ENCODE peak calls at places on chromosomes 6 and 20, in six cellular contexts. G is transverse colon; M is SK-N-SH; A is CD8-positive, alpha-beta T cell; R is PC-3; X is heart right ventricle. Q is an unnamed sample.

GRCh38 chr6:88763160-88763559 is 200.3 kb downstream of the RNGTT start:
- DNase-seq in A (no peak), X (no peak), R (peak; percentile 41), M (no peak), G (no peak), Q (peak; percentile 21)

GRCh38 chr20:22106308-22106938 is 401.0 kb downstream of the PAX1 start:
- DNase-seq in X (no peak), A (no peak), G (no peak), M (peak; percentile 11), R (peak; percentile 61), Q (peak; percentile 0)

GRCh38 chr6:146361367-146361924 is 182.2 kb upstream of the RAB32 start:
- DNase-seq in A (no peak), R (peak; percentile 50), X (peak; percentile 18), M (peak; percentile 14), G (no peak), Q (peak; percentile 30)

GRCh38 chr6:28303570-28303969 is 22.2 kb downstream of the PGBD1 start:
- DNase-seq in G (no peak), X (no peak), A (no peak), R (no peak), M (no peak), Q (no peak)

GRCh38 chr20:5364997-5365597 is 48.3 kb upstream of the PROKR2 start:
- DNase-seq in A (no peak), X (no peak), R (no peak), G (no peak), M (no peak), Q (no peak)

GRCh38 chr20:48737463-48738093 is 90.2 kb downstream of the PREX1 start:
- DNase-seq in R (no peak), A (no peak), X (no peak), G (no peak), M (no peak), Q (no peak)

GRCh38 chr20:4090756-4091331 is 75.5 kb upstream of the RNF24 start:
- DNase-seq in X (no peak), G (no peak), M (no peak), A (no peak), R (no peak), Q (peak; percentile 40)

GRCh38 chr20:1484438-1485120 is 6.6 kb downstream of the SIRPB2 start:
- DNase-seq in R (peak; percentile 87), G (no peak), A (no peak), M (no peak), X (no peak), Q (peak; percentile 21)

GRCh38 chr6:111148110-111148509 is 60.8 kb downstream of the SLC16A10 start:
- DNase-seq in X (no peak), G (no peak), R (no peak), A (no peak), M (no peak), Q (no peak)

GRCh38 chr6:112833546-112834215 is 486.6 kb downstream of the RFPL4B start:
- DNase-seq in A (no peak), M (no peak), X (no peak), G (no peak), R (no peak), Q (peak; percentile 41)

GRCh38 chr6:116648161-116648560 is 20.4 kb downstream of the ZUP1 start:
- DNase-seq in M (no peak), G (no peak), A (no peak), R (no peak), X (no peak), Q (peak; percentile 26)

GRCh38 chr6:30880563-30881252 is 3.6 kb upstream of the DDR1 start:
- DNase-seq in M (peak; percentile 48), X (no peak), R (no peak), G (no peak), A (no peak), Q (no peak)

GRCh38 chr6:56101141-56101553 is 146.2 kb downstream of the COL21A1 start:
- DNase-seq in R (peak; percentile 95), G (no peak), A (no peak), M (no peak), X (no peak), Q (peak; percentile 96)

GRCh38 chr20:34334654-34335407 is 28.2 kb upstream of the ITCH start:
- DNase-seq in X (no peak), R (peak; percentile 86), A (no peak), G (no peak), M (no peak), Q (peak; percentile 25)

DNA sequence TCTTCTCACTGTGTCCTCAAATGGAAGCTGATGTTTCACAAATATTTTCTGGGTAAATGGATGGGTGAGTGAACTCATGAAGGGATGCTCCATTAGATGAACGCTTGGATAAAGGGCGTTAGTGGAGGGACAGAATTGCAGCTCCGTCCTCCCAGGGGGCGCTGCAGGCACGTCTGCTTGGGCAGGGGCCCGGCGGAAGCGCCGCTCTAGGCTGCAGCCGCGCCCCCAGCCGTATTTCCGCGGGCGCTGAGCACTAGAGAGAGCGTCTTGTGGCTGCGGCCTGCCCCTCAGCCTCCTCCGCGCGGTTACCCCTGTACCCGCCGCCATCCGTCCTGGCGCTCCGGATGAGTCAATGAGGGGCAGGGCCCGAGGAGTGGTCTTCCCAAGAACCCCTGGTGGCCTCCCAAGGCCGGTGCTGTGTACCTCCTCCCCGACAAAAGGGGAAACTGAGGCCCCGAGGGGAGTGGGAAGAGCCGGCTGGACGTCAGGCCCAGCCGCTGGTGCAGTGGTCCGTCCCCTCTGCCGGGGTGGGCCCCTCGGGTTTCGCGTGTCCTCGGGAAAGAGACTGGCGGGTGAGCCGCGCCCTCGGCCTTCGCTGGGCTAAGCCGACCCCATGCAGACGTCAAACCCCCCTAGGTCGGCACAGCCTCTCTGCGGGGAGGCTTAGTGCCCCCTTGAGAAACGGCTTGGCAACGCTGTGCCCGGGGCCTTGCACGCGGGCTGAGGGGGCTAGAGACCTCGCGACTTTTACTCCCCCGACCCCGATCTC is 11.5 kb upstream of the SNHG17 start:
- DNase-seq in G (peak; percentile 96), R (peak; percentile 92), M (peak; percentile 94), X (peak; percentile 94), A (peak; percentile 89), Q (peak; percentile 97)
- H3K4me3 ChIP-seq in G (peak overlapping the region; percentile 94), R (peak overlapping the region; percentile 91), M (peak overlapping the region; percentile 87), X (peak overlapping the region; percentile 71), A (peak overlapping the region; percentile 84), Q (peak overlapping the region; percentile 96)

DNA sequence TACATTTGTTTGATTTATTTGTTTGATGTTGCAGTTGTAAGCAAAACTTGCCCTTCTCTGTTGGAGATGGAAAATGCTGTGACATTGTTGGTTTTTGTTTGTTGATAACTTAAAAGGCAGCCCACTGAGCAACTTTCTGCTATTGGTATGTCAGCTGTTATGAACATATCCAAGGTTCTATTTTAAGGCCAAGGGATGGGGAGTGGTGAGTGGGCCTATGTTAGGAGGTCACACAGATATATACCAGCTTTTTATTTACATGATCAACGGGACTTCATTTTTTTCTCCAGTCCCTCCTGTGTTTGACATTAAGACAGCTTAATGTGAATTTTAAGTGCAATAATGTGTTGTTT is 5.8 kb downstream of the QKI start:
- DNase-seq in M (no peak), R (no peak), G (no peak), X (no peak), A (no peak), Q (peak; percentile 40)
- H3K4me1 ChIP-seq in M (peaks cover 34% of the 10 kb centered on the region), R (peaks cover 33% of the 10 kb centered on the region), G (peaks cover 58% of the 10 kb centered on the region), X (peaks cover 64% of the 10 kb centered on the region), A (peaks cover 29% of the 10 kb centered on the region), Q (peaks cover 53% of the 10 kb centered on the region)

GRCh38 chr6:157953580-157954091 is 28.0 kb upstream of the SYNJ2 start:
- DNase-seq in R (no peak), G (no peak), A (no peak), M (no peak), X (no peak), Q (no peak)

GRCh38 chr6:157955675-157956074 is 26.0 kb upstream of the SYNJ2 start:
- DNase-seq in A (no peak), X (no peak), R (no peak), G (no peak), M (no peak), Q (no peak)

GRCh38 chr6:157956171-157956730 is 25.4 kb upstream of the SYNJ2 start:
- DNase-seq in A (no peak), M (no peak), R (no peak), X (no peak), G (no peak), Q (no peak)

GRCh38 chr6:157952751-157953479 is 28.7 kb upstream of the SYNJ2 start:
- DNase-seq in R (peak; percentile 37), A (no peak), X (no peak), G (peak; percentile 38), M (no peak), Q (no peak)

DNA sequence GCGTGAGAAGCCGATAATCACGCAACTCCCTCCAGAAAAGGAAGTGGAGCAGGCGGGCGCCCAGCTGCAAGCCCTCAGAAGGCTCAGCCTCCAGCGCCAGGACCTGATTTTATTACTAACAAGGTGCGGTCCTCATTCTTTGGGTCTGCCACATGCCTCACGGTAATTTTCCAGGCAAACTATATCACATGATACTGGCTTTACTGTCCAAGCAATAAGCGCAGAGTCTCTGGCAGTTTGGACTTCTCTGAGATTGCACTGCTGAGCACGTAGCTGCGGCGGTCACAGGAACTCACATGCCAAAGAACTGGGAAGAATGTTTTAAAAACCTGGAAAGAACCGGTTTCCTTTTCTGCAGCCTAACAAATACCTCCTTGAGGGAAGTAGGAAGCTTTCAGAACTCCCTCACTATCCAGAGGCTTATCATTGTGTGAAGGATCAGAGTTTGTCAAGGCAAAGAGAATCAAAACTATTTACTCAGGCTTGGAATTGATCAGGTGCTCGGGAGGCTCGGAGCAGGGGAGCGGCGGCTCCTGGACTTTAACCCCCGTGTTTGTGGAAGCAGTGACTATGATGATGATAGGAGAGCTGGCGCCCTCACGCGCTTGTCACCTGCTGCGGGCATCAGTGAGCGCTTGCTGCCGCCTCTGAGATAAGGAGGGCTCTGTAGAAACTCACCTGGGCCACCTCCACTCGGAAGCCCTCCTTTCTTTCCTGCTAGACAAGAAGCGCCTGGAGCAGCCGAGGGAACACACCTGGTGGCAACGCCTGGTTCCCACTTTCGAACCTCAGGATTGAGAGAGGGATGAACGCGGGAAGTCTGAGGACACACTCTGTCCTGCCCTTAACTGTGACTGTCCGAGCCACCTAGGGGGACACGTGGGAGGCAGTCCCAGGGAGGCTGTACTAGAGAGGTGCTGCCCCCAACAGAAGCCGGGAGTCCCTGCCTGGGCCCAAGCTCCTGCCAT is 27.2 kb upstream of the SYNJ2 start:
- DNase-seq in G (peak; percentile 90), M (no peak), R (peak; percentile 50), A (no peak), X (no peak), Q (peak; percentile 36)
- H3K4me3 ChIP-seq in G (peak overlapping the region; percentile 9), M (no peak overlapping the region), R (peak overlapping the region; percentile 63), A (no peak overlapping the region), X (no peak overlapping the region), Q (peak overlapping the region; percentile 71)

GRCh38 chr20:62805365-62805710 is 703 bp downstream of the OGFR start:
- DNase-seq in A (no peak), G (no peak), R (peak; percentile 20), X (no peak), M (peak; percentile 69), Q (peak; percentile 60)

GRCh38 chr20:62804632-62805364 is at the start of gene OGFR:
- DNase-seq in R (peak; percentile 51), G (peak; percentile 78), A (peak; percentile 62), X (peak; percentile 74), M (peak; percentile 96), Q (peak; percentile 89)

GRCh38 chr20:62804021-62804631 is 509 bp upstream of the OGFR start:
- DNase-seq in X (no peak), A (no peak), G (no peak), R (no peak), M (peak; percentile 64), Q (peak; percentile 14)

GRCh38 chr20:62806383-62807050 is 1.9 kb downstream of the OGFR start:
- DNase-seq in A (no peak), X (no peak), R (no peak), M (no peak), G (no peak), Q (no peak)

GRCh38 chr20:62805711-62806382 is 1.2 kb downstream of the OGFR start:
- DNase-seq in A (no peak), G (no peak), X (no peak), M (no peak), R (no peak), Q (peak; percentile 24)
- H3K4me1 ChIP-seq in A (peaks cover 37% of the 10 kb centered on the region), G (peaks cover 30% of the 10 kb centered on the region), X (peaks cover 66% of the 10 kb centered on the region), M (peaks cover 10% of the 10 kb centered on the region), R (peaks cover 20% of the 10 kb centered on the region), Q (peaks cover 15% of the 10 kb centered on the region)

GRCh38 chr6:123000244-123000770 is 4.3 kb downstream of the CLVS2 start:
- DNase-seq in G (no peak), A (no peak), X (no peak), R (no peak), M (no peak), Q (no peak)
- H3K4me3 ChIP-seq in G (no peak overlapping the region), A (no peak overlapping the region), X (no peak overlapping the region), R (no peak overlapping the region), M (no peak overlapping the region), Q (no peak overlapping the region)